ENCODE peak calls at places on chromosome 7, in nine cellular contexts. K, C, T, Y, G, F, E, R and U are unnamed samples.

GRCh38 chr7:34837826-34838225 is 179.8 kb downstream of the NPSR1 start:
- DNase-seq in C (peak), E (no peak), Y (no peak), T (no peak), F (peak), K (no peak), R (no peak), G (no peak), U (no peak)

GRCh38 chr7:142557971-142558582 is 191.2 kb upstream of the PRSS1 start:
- DNase-seq in F (peak), G (peak), K (no peak), C (peak), T (peak), R (peak), E (peak), Y (peak), U (no peak)

GRCh38 chr7:127040042-127040441 is 212.7 kb downstream of the GRM8 start:
- DNase-seq in K (no peak), C (no peak), F (no peak), G (no peak), E (no peak), Y (no peak), R (no peak), T (no peak), U (no peak)

GRCh38 chr7:151308256-151308655 is 33.4 kb upstream of the NUB1 start:
- DNase-seq in C (no peak), Y (no peak), T (no peak), R (no peak), K (no peak), E (no peak), F (no peak), G (no peak), U (no peak)

GRCh38 chr7:91945476-91945875 is 4.8 kb downstream of the AKAP9 start:
- DNase-seq in F (peak), C (no peak), R (no peak), Y (peak), T (no peak), K (no peak), E (no peak), G (no peak), U (no peak)

GRCh38 chr7:30450123-30450982 is 28.2 kb downstream of the NOD1 start:
- DNase-seq in Y (no peak), R (no peak), F (no peak), C (no peak), E (no peak), G (no peak), T (peak), K (no peak), U (no peak)

GRCh38 chr7:22759721-22760120 is 32.7 kb downstream of the IL6 start:
- DNase-seq in K (no peak), R (no peak), T (no peak), C (no peak), E (no peak), F (peak), G (no peak), Y (no peak), U (no peak)

GRCh38 chr7:27251136-27251512 is 8.5 kb downstream of the EVX1 start:
- DNase-seq in R (no peak), Y (no peak), G (no peak), K (no peak), E (no peak), T (no peak), F (no peak), C (no peak), U (no peak)

GRCh38 chr7:130959743-130960207 is 225.8 kb upstream of the KLF14 start:
- DNase-seq in R (no peak), E (no peak), C (peak), F (peak), T (no peak), G (no peak), K (no peak), Y (peak), U (no peak)

GRCh38 chr7:129914536-129915272 is 38.1 kb downstream of the UBE2H start:
- DNase-seq in E (no peak), K (no peak), R (no peak), G (no peak), C (no peak), T (no peak), Y (peak), F (peak), U (no peak)

GRCh38 chr7:140417456-140418155 is 13.7 kb downstream of the RAB19 start:
- DNase-seq in K (no peak), T (no peak), R (no peak), F (no peak), Y (no peak), E (no peak), G (no peak), C (no peak), U (no peak)

GRCh38 chr7:91416485-91416884 is 152.3 kb downstream of the FZD1 start:
- DNase-seq in F (no peak), C (no peak), K (no peak), E (no peak), T (no peak), G (no peak), Y (no peak), R (no peak), U (no peak)

GRCh38 chr7:127713758-127714157 is 61.8 kb downstream of the SND1 start:
- DNase-seq in R (no peak), C (no peak), E (no peak), T (no peak), G (no peak), Y (no peak), K (no peak), F (no peak), U (no peak)

GRCh38 chr7:20799566-20800377 is 13.1 kb upstream of the SP8 start:
- DNase-seq in C (no peak), G (no peak), R (no peak), T (no peak), K (no peak), E (no peak), Y (no peak), F (no peak), U (no peak)

GRCh38 chr7:1892011-1892965 is 222.2 kb downstream of the ELFN1 start:
- DNase-seq in Y (no peak), F (no peak), T (no peak), C (no peak), R (no peak), K (no peak), E (no peak), G (no peak), U (no peak)